ENCODE peak calls at places on chromosome 14, in five cellular contexts. N is mesenchymal stem cell, L is IMR-90, W is neuronal stem cell, M is H1. I is an unnamed sample.

GRCh38 chr14:101097109-101097793 is 193.7 kb upstream of the RTL1 start:
- DNase-seq in N (no peak), M (no peak), W (no peak), L (no peak), I (no peak)

GRCh38 chr14:63394856-63395255 is 76.1 kb upstream of the GPHB5 start:
- DNase-seq in W (no peak), N (peak), L (peak), M (no peak), I (peak)

GRCh38 chr14:50920482-50921225 is 23.6 kb downstream of the PYGL start:
- DNase-seq in N (peak), M (no peak), W (peak), L (peak), I (peak)

GRCh38 chr14:33791971-33792370 is 158.9 kb downstream of the EGLN3 start:
- DNase-seq in W (no peak), M (no peak), N (no peak), L (no peak), I (no peak)

GRCh38 chr14:103125098-103126070 is 2.1 kb downstream of the TNFAIP2 start:
- DNase-seq in N (no peak), W (no peak), L (no peak), M (no peak), I (peak)

GRCh38 chr14:84225243-84225642 is 1304.7 kb upstream of the FLRT2 start:
- DNase-seq in W (no peak), N (no peak), L (no peak), M (no peak), I (no peak)

GRCh38 chr14:28057286-28058011 is 709.1 kb upstream of the FOXG1 start:
- DNase-seq in W (no peak), M (no peak), N (no peak), L (no peak), I (no peak)

GRCh38 chr14:29444805-29445204 is 482.8 kb downstream of the PRKD1 start:
- DNase-seq in M (no peak), L (peak), N (no peak), W (no peak), I (no peak)

GRCh38 chr14:101192661-101193000 is 289.1 kb upstream of the RTL1 start:
- DNase-seq in W (no peak), N (no peak), M (peak), L (no peak), I (no peak)

GRCh38 chr14:74426202-74426582 is at the start of gene SYNDIG1L:
- DNase-seq in W (no peak), N (no peak), M (no peak), L (no peak), I (no peak)

GRCh38 chr14:38339704-38340103 is 83.8 kb upstream of the CLEC14A start:
- DNase-seq in W (no peak), N (peak), L (peak), M (no peak), I (no peak)

DNA sequence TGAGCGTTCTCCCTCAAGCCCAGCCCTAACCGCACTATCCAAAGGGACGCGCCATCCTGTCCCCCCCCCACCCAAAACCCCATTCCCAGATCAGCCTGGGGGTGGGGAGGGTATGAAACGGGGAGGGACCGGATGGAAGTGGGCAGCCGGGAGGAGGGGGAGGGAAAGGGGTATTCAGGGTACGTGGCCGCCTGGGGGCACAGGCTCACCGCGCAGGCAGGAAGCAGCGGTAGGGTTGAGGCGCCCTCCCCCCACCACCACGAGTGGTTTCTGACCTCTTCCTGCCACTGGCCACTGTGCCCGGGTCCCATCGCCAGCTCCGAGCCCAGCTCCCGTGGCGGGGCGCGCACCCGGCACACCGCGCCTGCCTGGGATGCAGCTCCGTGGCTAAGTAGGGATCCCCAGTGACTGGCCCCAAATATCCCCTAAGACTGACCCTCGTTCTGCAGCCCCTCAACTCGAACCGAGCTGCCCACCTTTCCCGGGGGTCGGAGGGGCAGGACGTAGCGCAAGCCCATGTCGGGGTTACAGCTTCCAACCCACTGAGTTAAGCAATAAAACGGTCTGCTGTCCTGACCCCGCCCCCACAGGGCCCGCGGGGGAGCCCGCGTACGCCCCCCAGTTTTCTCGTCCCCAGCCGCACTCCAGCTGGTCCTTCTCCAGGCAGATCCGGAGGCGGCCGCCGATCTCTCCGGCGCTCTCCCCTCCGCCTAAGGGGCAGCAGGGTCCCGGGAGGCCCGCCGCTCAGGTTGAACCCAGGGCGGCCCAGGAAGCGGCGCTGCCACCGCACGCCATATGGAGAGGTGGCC is 1.2 kb downstream of the ACTN1 start:
- DNase-seq in N (peak), M (peak), W (peak), L (peak), I (peak)
- H3K14ac ChIP-seq in N (peak), M (no peak), W (peak), L (peak), I (peak)

GRCh38 chr14:81523016-81523415 is 10.6 kb downstream of the SEL1L start:
- DNase-seq in M (no peak), N (no peak), L (no peak), W (no peak), I (no peak)
- H3K27ac ChIP-seq in M (no peak), N (no peak), L (no peak), W (no peak), I (no peak)

GRCh38 chr14:105528859-105529505 is 2.6 kb downstream of the TMEM121 start:
- DNase-seq in W (no peak), N (no peak), M (no peak), L (no peak), I (peak)

GRCh38 chr14:105526781-105527380 is 498 bp downstream of the TMEM121 start:
- DNase-seq in N (no peak), L (no peak), M (no peak), W (no peak), I (no peak)

GRCh38 chr14:105525861-105526780 is at the start of gene TMEM121:
- DNase-seq in N (no peak), M (peak), W (peak), L (no peak), I (peak)

GRCh38 chr14:105528197-105528858 is 1.9 kb downstream of the TMEM121 start:
- DNase-seq in W (peak), N (peak), L (peak), M (peak), I (peak)

GRCh38 chr14:105527381-105528196 is 1.2 kb downstream of the TMEM121 start:
- DNase-seq in W (no peak), M (no peak), L (no peak), N (no peak), I (no peak)
- H3K4me3 ChIP-seq in W (peak), M (no peak), L (peak), N (peak), I (no peak)

DNA sequence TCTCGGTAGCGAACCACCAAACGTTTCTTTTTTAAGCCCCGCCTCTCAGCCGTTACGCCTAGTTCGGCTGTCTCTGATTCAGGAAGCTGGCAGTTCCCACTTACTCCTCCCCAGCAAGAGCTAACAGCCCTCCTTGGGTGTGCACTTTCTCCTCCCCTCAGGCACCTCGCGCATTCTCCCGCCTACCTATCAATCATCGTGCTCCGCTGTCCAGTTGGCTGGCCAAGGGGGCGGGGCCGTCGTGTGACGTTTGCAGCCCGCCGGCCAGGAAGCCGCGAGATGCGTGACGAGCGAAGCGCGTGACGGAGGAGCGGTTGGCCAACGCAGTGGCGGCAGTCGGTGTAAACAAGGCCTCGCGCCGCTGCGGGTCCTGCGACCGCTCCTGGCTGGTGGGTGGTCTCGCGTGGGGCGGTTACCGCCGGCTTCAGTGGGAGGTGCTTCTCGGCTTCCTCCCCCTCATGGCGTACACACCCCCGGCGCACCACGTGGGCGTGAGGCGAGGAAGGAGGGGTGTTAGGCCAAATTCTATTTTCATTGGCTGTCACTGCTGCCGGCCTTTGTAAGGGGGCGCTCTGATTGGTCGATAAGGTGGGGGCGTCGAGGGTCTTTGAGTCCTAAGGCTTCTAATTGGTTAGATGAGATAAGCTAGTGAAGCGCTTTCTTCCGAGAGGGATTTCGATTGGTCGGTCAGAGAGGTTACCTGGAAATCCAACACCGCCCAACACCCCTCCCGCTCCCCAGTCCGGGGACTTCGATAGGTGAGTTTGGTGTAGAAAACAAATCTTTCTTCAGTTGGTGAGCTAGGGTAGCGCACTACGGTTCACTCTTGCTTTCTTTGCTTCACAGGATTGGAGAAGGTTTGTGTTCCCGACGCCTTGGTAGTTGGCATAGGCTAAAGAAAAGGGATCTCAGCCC is at the start of the genes DCAF11 and NRL:
- DNase-seq in L (peak), M (peak), N (peak), W (peak), I (peak)
- H3K14ac ChIP-seq in L (peak), M (peak), N (peak), W (peak), I (peak)

GRCh38 chr14:96104469-96105057 is 65.4 kb downstream of the C14orf132 start:
- DNase-seq in W (no peak), N (peak), M (no peak), L (peak), I (peak)

GRCh38 chr14:96102071-96102856 is 63.1 kb downstream of the C14orf132 start:
- DNase-seq in N (no peak), L (peak), W (no peak), M (no peak), I (peak)

GRCh38 chr14:96103560-96104460 is 64.6 kb downstream of the C14orf132 start:
- DNase-seq in L (no peak), W (no peak), M (no peak), N (no peak), I (no peak)

GRCh38 chr14:96105089-96105920 is 66.1 kb downstream of the C14orf132 start:
- DNase-seq in N (no peak), M (no peak), L (no peak), W (no peak), I (peak)

DNA sequence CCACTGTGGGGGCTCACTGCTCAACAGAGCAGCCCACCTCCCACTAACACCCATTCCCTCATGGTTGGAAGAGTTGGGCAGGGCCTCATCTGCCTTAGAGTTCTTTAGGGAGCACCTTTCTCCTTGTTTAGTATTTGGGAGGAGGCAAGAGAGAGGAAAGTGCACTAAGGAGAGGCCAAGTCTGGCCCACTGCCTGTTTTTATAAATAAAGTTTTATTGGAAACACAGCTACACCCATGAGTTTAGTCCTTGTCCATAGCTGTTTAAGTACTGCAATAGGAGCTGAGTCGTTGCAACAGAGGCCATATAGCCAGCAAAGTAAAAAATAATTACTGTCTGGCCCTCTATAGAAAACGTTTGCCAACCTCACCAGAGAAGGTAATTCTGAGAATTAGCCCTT is 63.9 kb downstream of the C14orf132 start:
- DNase-seq in M (no peak), N (no peak), L (no peak), W (no peak), I (no peak)
- H3K27ac ChIP-seq in M (no peak), N (no peak), L (peak), W (no peak), I (peak)

DNA sequence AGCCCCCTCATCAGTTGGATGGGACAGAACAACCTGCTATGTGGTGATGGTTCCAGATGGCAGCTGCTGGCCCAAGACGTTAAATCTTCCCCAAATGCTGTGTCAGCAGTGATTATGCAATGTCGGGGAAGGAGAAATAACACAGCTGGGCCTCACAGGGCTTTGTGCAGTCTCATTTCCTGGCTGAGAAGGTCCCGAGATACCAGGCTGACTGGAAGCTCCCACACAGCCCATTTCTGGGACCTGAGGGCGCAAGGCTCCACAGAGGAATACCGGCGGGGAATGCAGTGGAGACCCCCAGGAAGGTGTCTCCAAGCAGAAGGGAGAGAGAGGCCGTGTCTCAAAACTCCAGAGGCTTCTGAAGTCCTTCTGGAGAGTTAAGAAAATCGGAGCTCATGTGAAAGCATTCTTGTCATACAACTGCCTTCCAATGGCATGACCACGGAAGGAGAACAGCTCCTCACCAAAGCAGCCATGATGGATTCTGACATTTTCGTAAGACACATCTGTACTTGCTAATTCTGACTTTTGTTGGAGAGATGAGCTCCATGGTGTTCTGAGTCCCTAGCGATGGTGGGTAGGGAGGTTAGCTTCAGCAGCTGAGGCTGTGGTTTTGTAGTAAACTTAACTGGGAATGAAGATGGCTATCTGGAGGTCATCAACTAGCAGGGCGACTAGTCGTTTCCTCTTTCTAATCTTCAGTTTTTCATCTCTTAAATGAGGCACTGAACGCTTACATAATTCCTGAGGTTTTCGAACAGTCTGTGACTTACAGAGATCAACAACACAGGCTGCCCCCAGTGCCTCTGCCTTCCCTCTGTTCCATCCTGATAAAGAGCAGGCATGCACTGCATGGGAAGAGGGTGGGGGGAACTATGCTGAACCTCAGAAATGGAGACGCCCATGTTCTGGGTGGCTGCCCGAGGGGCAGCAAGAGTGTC is 28.4 kb upstream of the DICER1 start:
- DNase-seq in W (no peak), M (no peak), L (peak), N (peak), I (peak)
- H3K4me3 ChIP-seq in W (peak), M (no peak), L (no peak), N (no peak), I (no peak)

GRCh38 chr14:52950898-52951729 is at the start of gene FERMT2:
- DNase-seq in N (peak), L (peak), M (peak), W (peak), I (peak)
- H3K14ac ChIP-seq in N (peak), L (peak), M (no peak), W (peak), I (peak)

DNA sequence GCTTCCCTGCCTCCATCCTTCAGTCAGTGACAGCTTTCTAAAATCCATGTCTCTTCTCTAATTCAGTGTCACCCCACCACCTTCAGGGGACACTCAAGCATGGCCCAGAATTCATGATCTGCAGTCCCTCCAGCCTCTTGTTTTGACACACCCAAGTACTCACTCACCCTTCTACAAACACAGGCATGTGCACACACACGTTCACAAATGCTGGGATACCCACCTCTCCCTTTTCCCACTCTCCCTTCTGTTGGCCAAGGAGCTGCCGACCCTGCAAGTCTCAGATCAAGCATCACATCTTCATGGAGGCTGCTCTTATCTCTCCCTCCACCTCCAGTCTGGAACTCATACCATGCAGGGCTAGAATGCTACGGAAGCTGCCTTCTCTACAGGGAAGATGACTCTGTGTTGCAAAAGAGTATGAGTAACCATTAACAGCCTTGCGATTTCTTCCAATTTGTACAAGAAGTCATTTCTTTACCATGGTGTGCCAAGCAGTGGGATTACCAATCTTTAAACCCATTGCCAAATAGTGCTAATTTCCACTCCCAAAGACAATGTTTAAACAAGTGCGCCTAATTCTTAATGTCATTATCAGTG is 196.1 kb downstream of the BCL11B start:
- DNase-seq in W (no peak), L (no peak), N (no peak), M (peak), I (peak)
- H3K27ac ChIP-seq in W (no peak), L (no peak), N (no peak), M (no peak), I (no peak)